ENCODE peak calls at places on chromosomes 12 and 14, in eight cellular contexts. One of them, this sample, is unnamed.

GRCh38 chr12:29768372-29768771 is 15.4 kb downstream of the TMTC1 start:
- DNase-seq in testis: no peak
- DNase-seq in K562: no peak
- DNase-seq in osteoblast: no peak
- DNase-seq in ovary: no peak
- DNase-seq in H9: no peak
- DNase-seq in cardiac muscle cell: no peak
- DNase-seq in astrocyte: no peak
- DNase-seq in this sample: no peak

GRCh38 chr12:943051-943450 is 6.4 kb downstream of the RAD52 start:
- DNase-seq in testis: no peak
- DNase-seq in K562: no peak
- DNase-seq in osteoblast: no peak
- DNase-seq in ovary: no peak
- DNase-seq in H9: no peak
- DNase-seq in cardiac muscle cell: no peak
- DNase-seq in astrocyte: no peak
- DNase-seq in this sample: peak; percentile 36

GRCh38 chr12:108861878-108862587 is 4.7 kb upstream of the SSH1 start:
- DNase-seq in testis: no peak
- DNase-seq in K562: no peak
- DNase-seq in osteoblast: no peak
- DNase-seq in ovary: no peak
- DNase-seq in H9: no peak
- DNase-seq in cardiac muscle cell: no peak
- DNase-seq in astrocyte: no peak
- DNase-seq in this sample: peak; percentile 59

GRCh38 chr12:112841891-112842290 is 50.3 kb downstream of the RPH3A start:
- DNase-seq in testis: no peak
- DNase-seq in K562: no peak
- DNase-seq in osteoblast: no peak
- DNase-seq in ovary: no peak
- DNase-seq in H9: no peak
- DNase-seq in cardiac muscle cell: no peak
- DNase-seq in astrocyte: peak; percentile 6
- DNase-seq in this sample: no peak

GRCh38 chr12:53927220-53928029 is 11.2 kb upstream of the HOXC13 start:
- DNase-seq in testis: no peak
- DNase-seq in K562: no peak
- DNase-seq in osteoblast: no peak
- DNase-seq in ovary: no peak
- DNase-seq in H9: peak; percentile 47
- DNase-seq in cardiac muscle cell: no peak
- DNase-seq in astrocyte: no peak
- DNase-seq in this sample: no peak

GRCh38 chr12:58087428-58088117 is 146.2 kb downstream of the ATP23 start:
- DNase-seq in testis: peak; percentile 35
- DNase-seq in K562: peak; percentile 49
- DNase-seq in osteoblast: peak; percentile 42
- DNase-seq in ovary: no peak
- DNase-seq in H9: peak; percentile 55
- DNase-seq in cardiac muscle cell: no peak
- DNase-seq in astrocyte: no peak
- DNase-seq in this sample: no peak

GRCh38 chr12:50750366-50750765 is 13.5 kb upstream of the ATF1 start:
- DNase-seq in testis: no peak
- DNase-seq in K562: no peak
- DNase-seq in osteoblast: no peak
- DNase-seq in ovary: no peak
- DNase-seq in H9: peak; percentile 18
- DNase-seq in cardiac muscle cell: no peak
- DNase-seq in astrocyte: no peak
- DNase-seq in this sample: no peak

GRCh38 chr12:1947081-1947480 is 28.6 kb upstream of the CACNA2D4 start:
- DNase-seq in testis: no peak
- DNase-seq in K562: no peak
- DNase-seq in osteoblast: peak; percentile 58
- DNase-seq in ovary: no peak
- DNase-seq in H9: no peak
- DNase-seq in cardiac muscle cell: no peak
- DNase-seq in astrocyte: peak; percentile 91
- DNase-seq in this sample: no peak

GRCh38 chr12:56151672-56152131 is 685 bp upstream of the MYL6B start:
- DNase-seq in testis: peak; percentile 74
- DNase-seq in K562: peak; percentile 56
- DNase-seq in osteoblast: no peak
- DNase-seq in ovary: no peak
- DNase-seq in H9: peak; percentile 83
- DNase-seq in cardiac muscle cell: peak; percentile 41
- DNase-seq in astrocyte: no peak
- DNase-seq in this sample: no peak

GRCh38 chr12:127398026-127398715 is 868.8 kb upstream of the TMEM132C start:
- DNase-seq in testis: no peak
- DNase-seq in K562: no peak
- DNase-seq in osteoblast: no peak
- DNase-seq in ovary: no peak
- DNase-seq in H9: no peak
- DNase-seq in cardiac muscle cell: no peak
- DNase-seq in astrocyte: peak; percentile 8
- DNase-seq in this sample: no peak

GRCh38 chr14:78835052-78835451 is 664.9 kb downstream of the NRXN3 start:
- DNase-seq in testis: peak; percentile 22
- DNase-seq in K562: no peak
- DNase-seq in osteoblast: no peak
- DNase-seq in ovary: no peak
- DNase-seq in H9: no peak
- DNase-seq in cardiac muscle cell: peak; percentile 91
- DNase-seq in astrocyte: no peak
- DNase-seq in this sample: no peak

GRCh38 chr14:20614038-20614840 is 23.1 kb upstream of the RNASE12 start:
- DNase-seq in testis: peak; percentile 45
- DNase-seq in K562: no peak
- DNase-seq in osteoblast: peak; percentile 73
- DNase-seq in ovary: peak; percentile 46
- DNase-seq in H9: peak; percentile 64
- DNase-seq in cardiac muscle cell: peak; percentile 52
- DNase-seq in astrocyte: no peak
- DNase-seq in this sample: no peak

GRCh38 chr14:68479247-68479646 is 313.6 kb downstream of the ZFP36L1 start:
- DNase-seq in testis: no peak
- DNase-seq in K562: no peak
- DNase-seq in osteoblast: no peak
- DNase-seq in ovary: no peak
- DNase-seq in H9: no peak
- DNase-seq in cardiac muscle cell: peak; percentile 43
- DNase-seq in astrocyte: no peak
- DNase-seq in this sample: no peak

GRCh38 chr12:38772427-38772826 is 133.0 kb downstream of the CPNE8 start:
- DNase-seq in testis: no peak
- DNase-seq in K562: no peak
- DNase-seq in osteoblast: no peak
- DNase-seq in ovary: no peak
- DNase-seq in H9: no peak
- DNase-seq in cardiac muscle cell: no peak
- DNase-seq in astrocyte: no peak
- DNase-seq in this sample: no peak

GRCh38 chr14:20332946-20333782 is at the start of gene CCNB1IP1:
- DNase-seq in testis: peak; percentile 88
- DNase-seq in K562: peak; percentile 70
- DNase-seq in osteoblast: peak; percentile 79
- DNase-seq in ovary: peak; percentile 67
- DNase-seq in H9: peak; percentile 76
- DNase-seq in cardiac muscle cell: peak; percentile 93
- DNase-seq in astrocyte: peak; percentile 94
- DNase-seq in this sample: peak; percentile 83

GRCh38 chr14:68807148-68807600 is 14.3 kb upstream of the ZFP36L1 start:
- DNase-seq in testis: peak; percentile 64
- DNase-seq in K562: no peak
- DNase-seq in osteoblast: peak; percentile 89
- DNase-seq in ovary: peak; percentile 72
- DNase-seq in H9: peak; percentile 20
- DNase-seq in cardiac muscle cell: no peak
- DNase-seq in astrocyte: peak; percentile 78
- DNase-seq in this sample: peak; percentile 59

GRCh38 chr12:54723653-54724256 is 75.6 kb upstream of the DCD start:
- DNase-seq in testis: no peak
- DNase-seq in K562: peak; percentile 30
- DNase-seq in osteoblast: no peak
- DNase-seq in ovary: no peak
- DNase-seq in H9: peak; percentile 46
- DNase-seq in cardiac muscle cell: peak; percentile 23
- DNase-seq in astrocyte: no peak
- DNase-seq in this sample: no peak

GRCh38 chr12:132164426-132164825 is 20.2 kb downstream of the NOC4L start:
- DNase-seq in testis: no peak
- DNase-seq in K562: no peak
- DNase-seq in osteoblast: no peak
- DNase-seq in ovary: no peak
- DNase-seq in H9: no peak
- DNase-seq in cardiac muscle cell: no peak
- DNase-seq in astrocyte: no peak
- DNase-seq in this sample: no peak

GRCh38 chr12:57896437-57897201 is 44.7 kb upstream of the ATP23 start:
- DNase-seq in testis: peak; percentile 81
- DNase-seq in K562: no peak
- DNase-seq in osteoblast: peak; percentile 91
- DNase-seq in ovary: peak; percentile 90
- DNase-seq in H9: peak; percentile 81
- DNase-seq in cardiac muscle cell: peak; percentile 60
- DNase-seq in astrocyte: peak; percentile 54
- DNase-seq in this sample: peak; percentile 87

GRCh38 chr12:75890660-75891059 is 140.9 kb downstream of the PHLDA1 start:
- DNase-seq in testis: no peak
- DNase-seq in K562: no peak
- DNase-seq in osteoblast: no peak
- DNase-seq in ovary: no peak
- DNase-seq in H9: no peak
- DNase-seq in cardiac muscle cell: no peak
- DNase-seq in astrocyte: no peak
- DNase-seq in this sample: no peak

GRCh38 chr12:39966251-39966650 is 139.6 kb downstream of the SLC2A13 start:
- DNase-seq in testis: no peak
- DNase-seq in K562: no peak
- DNase-seq in osteoblast: no peak
- DNase-seq in ovary: no peak
- DNase-seq in H9: no peak
- DNase-seq in cardiac muscle cell: no peak
- DNase-seq in astrocyte: no peak
- DNase-seq in this sample: no peak

DNA sequence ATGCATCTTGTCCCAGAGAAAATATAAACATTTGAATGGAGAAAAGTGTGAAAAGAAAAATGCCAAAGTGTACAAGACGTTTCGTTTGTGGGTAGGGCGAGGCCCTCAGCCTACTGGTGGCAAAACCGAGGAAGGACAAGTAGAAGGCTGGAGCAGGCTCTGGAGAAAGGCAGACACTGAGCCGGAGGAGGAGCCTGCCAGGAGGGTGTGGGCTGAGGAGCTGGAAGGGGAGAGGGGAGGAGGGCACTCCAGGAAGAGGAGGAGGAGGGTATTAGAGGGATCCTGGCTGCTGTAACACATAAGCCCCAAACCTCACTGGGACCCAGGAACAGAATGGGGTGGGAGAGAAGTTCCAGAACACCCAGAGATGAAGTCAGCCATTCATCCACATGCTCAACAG is 47.7 kb downstream of the CLMN start:
- DNase-seq in testis: no peak
- DNase-seq in K562: no peak
- DNase-seq in osteoblast: no peak
- DNase-seq in ovary: no peak
- DNase-seq in H9: no peak
- DNase-seq in cardiac muscle cell: no peak
- DNase-seq in astrocyte: no peak
- DNase-seq in this sample: no peak
- H3K27ac ChIP-seq in testis: no peak overlapping the region
- H3K27ac ChIP-seq in K562: no peak overlapping the region
- H3K27ac ChIP-seq in osteoblast: no peak overlapping the region
- H3K27ac ChIP-seq in ovary: no peak overlapping the region
- H3K27ac ChIP-seq in H9: no peak overlapping the region
- H3K27ac ChIP-seq in cardiac muscle cell: no peak overlapping the region
- H3K27ac ChIP-seq in astrocyte: no peak overlapping the region
- H3K27ac ChIP-seq in this sample: no peak overlapping the region

GRCh38 chr14:65788876-65789859 is 376.6 kb downstream of the FUT8 start:
- DNase-seq in testis: no peak
- DNase-seq in K562: no peak
- DNase-seq in osteoblast: no peak
- DNase-seq in ovary: no peak
- DNase-seq in H9: no peak
- DNase-seq in cardiac muscle cell: no peak
- DNase-seq in astrocyte: no peak
- DNase-seq in this sample: no peak
- TF ChIP-seq CTCF in testis: no peak
- TF ChIP-seq CTCF in K562: no peak
- TF ChIP-seq CTCF in osteoblast: no peak
- TF ChIP-seq CTCF in ovary: no peak
- TF ChIP-seq CTCF in H9: no peak
- TF ChIP-seq CTCF in cardiac muscle cell: no peak
- TF ChIP-seq CTCF in astrocyte: no peak
- TF ChIP-seq CTCF in this sample: no peak

GRCh38 chr12:24851341-24851740 is 97.6 kb downstream of the BCAT1 start:
- DNase-seq in testis: no peak
- DNase-seq in K562: no peak
- DNase-seq in osteoblast: no peak
- DNase-seq in ovary: no peak
- DNase-seq in H9: no peak
- DNase-seq in cardiac muscle cell: no peak
- DNase-seq in astrocyte: no peak
- DNase-seq in this sample: no peak
- H3K27ac ChIP-seq in testis: no peak overlapping the region
- H3K27ac ChIP-seq in K562: no peak overlapping the region
- H3K27ac ChIP-seq in osteoblast: no peak overlapping the region
- H3K27ac ChIP-seq in ovary: no peak overlapping the region
- H3K27ac ChIP-seq in H9: no peak overlapping the region
- H3K27ac ChIP-seq in cardiac muscle cell: no peak overlapping the region
- H3K27ac ChIP-seq in astrocyte: no peak overlapping the region
- H3K27ac ChIP-seq in this sample: no peak overlapping the region

DNA sequence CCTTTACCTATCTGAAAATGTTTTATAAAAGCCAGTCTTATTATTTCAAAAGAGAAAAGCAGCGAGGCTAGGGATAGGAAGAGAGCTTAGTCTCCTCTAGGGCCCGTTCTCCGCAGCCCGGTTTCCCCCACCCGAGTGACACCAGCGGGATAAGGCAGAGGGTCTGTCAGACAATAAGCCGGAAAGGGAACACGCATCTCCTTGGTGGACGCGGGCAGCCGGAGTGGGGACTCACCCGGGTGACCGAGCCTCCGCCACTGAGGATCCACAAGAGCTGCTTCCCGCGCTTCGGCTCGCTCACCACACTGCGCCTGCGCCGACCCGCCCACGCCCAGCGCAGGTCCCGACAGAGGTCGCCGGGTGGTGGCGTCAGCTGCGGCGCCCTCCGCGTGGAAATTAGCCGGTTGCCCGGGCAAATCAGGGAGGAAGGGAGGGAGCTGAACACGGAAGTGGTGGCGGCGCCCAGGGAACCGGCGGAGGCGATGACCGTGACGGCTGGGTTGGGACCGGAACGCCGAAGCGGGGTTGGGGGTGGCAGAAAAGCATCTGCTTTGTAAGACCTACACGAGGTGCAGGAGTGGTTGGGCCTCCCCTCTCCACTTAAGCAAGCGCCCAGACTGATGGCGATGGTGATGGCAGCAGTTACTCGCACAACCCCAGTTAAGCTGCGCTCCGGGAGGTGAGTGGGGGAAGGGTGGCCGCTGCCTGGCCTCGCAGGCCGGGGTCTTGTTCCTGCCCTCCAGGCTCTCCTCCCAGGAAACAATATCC is at the start of the genes SOCS4 and WDHD1:
- DNase-seq in testis: peak; percentile 95
- DNase-seq in K562: peak; percentile 91
- DNase-seq in osteoblast: peak; percentile 92
- DNase-seq in ovary: peak; percentile 94
- DNase-seq in H9: peak; percentile 96
- DNase-seq in cardiac muscle cell: peak; percentile 94
- DNase-seq in astrocyte: peak; percentile 81
- DNase-seq in this sample: peak; percentile 95
- TF ChIP-seq CTCF in testis: no peak
- TF ChIP-seq CTCF in K562: no peak
- TF ChIP-seq CTCF in osteoblast: no peak
- TF ChIP-seq CTCF in ovary: no peak
- TF ChIP-seq CTCF in H9: no peak
- TF ChIP-seq CTCF in cardiac muscle cell: no peak
- TF ChIP-seq CTCF in astrocyte: no peak
- TF ChIP-seq CTCF in this sample: peak; percentile 17